ENCODE peak calls at places on chromosomes 7 and 10, in four cellular contexts. U is HS-27A; Z is AG09319; E is activated T-helper 9 cell treated with anti-CD3 and anti-CD28 coated beads, Interleukin-2, amount 50 U/mL, for 16 hours. F is an unnamed sample.

GRCh38 chr7:111841596-111842209 is 279.4 kb upstream of the IMMP2L start:
- DNase-seq in Z (no peak), E (no peak), U (no peak), F (no peak)

GRCh38 chr7:138992052-138992531 is 10.9 kb upstream of the KIAA1549 start:
- DNase-seq in E (no peak), U (no peak), Z (no peak), F (no peak)

GRCh38 chr7:132685301-132685700 is 109.0 kb upstream of the PLXNA4 start:
- DNase-seq in U (no peak), Z (no peak), E (no peak), F (no peak)

GRCh38 chr10:1295756-1296480 is 239.7 kb downstream of the WDR37 start:
- DNase-seq in Z (no peak), U (no peak), E (no peak), F (no peak)

GRCh38 chr10:80416401-80417098 is 8.2 kb downstream of the PRXL2A start:
- DNase-seq in U (no peak), E (no peak), Z (no peak), F (no peak)

GRCh38 chr7:106646256-106646655 is 14.7 kb downstream of the CCDC71L start:
- DNase-seq in Z (no peak), U (no peak), E (no peak), F (no peak)

GRCh38 chr7:105782391-105783063 is 93.9 kb downstream of the ATXN7L1 start:
- DNase-seq in U (peak; percentile 19), E (peak; percentile 20), Z (peak; percentile 46), F (no peak)

GRCh38 chr7:66928388-66928787 is 7.4 kb downstream of the TMEM248 start:
- DNase-seq in Z (no peak), U (no peak), E (no peak), F (no peak)

GRCh38 chr7:36473454-36474282 is 84.0 kb downstream of the ANLN start:
- DNase-seq in U (no peak), Z (no peak), E (no peak), F (no peak)

GRCh38 chr10:103757531-103758293 is 97.7 kb downstream of the SH3PXD2A start:
- DNase-seq in Z (no peak), U (no peak), E (no peak), F (no peak)

GRCh38 chr10:18140149-18140956 is at the start of gene CACNB2:
- DNase-seq in U (no peak), Z (peak; percentile 15), E (no peak), F (no peak)

GRCh38 chr7:78395298-78396120 is 596.9 kb downstream of the PHTF2 start:
- DNase-seq in Z (no peak), E (no peak), U (no peak), F (no peak)

GRCh38 chr10:127024655-127025054 is 119.4 kb downstream of the DOCK1 start:
- DNase-seq in Z (peak; percentile 66), E (no peak), U (no peak), F (no peak)

GRCh38 chr10:13104697-13105096 is 4.7 kb downstream of the OPTN start:
- DNase-seq in Z (no peak), E (no peak), U (no peak), F (no peak)

GRCh38 chr7:40584667-40585433 is 450.0 kb downstream of the SUGCT start:
- DNase-seq in Z (no peak), E (no peak), U (no peak), F (no peak)

GRCh38 chr7:93179173-93179572 is 31.0 kb upstream of the SAMD9L start:
- DNase-seq in Z (no peak), E (no peak), U (no peak), F (no peak)

GRCh38 chr10:109979215-109979614 is 28.6 kb upstream of the ADD3 start:
- DNase-seq in U (no peak), Z (no peak), E (no peak), F (no peak)

GRCh38 chr10:48932831-48933670 is 6.6 kb downstream of the LRRC18 start:
- DNase-seq in Z (no peak), U (no peak), E (no peak), F (no peak)

GRCh38 chr7:45000096-45001032 is at the start of gene CCM2:
- DNase-seq in U (no peak), E (no peak), Z (no peak), F (no peak)

GRCh38 chr10:113232928-113233511 is 283.0 kb downstream of the TCF7L2 start:
- DNase-seq in U (no peak), Z (no peak), E (no peak), F (no peak)

GRCh38 chr7:87342231-87342630 is 3.2 kb upstream of the CROT start:
- DNase-seq in E (no peak), U (no peak), Z (no peak), F (no peak)

GRCh38 chr7:3712841-3713240 is 411.8 kb downstream of the SDK1 start:
- DNase-seq in E (no peak), Z (no peak), U (no peak), F (no peak)

GRCh38 chr10:101050206-101051069 is 11.4 kb upstream of the KAZALD1 start:
- DNase-seq in Z (no peak), U (no peak), E (peak; percentile 69), F (no peak)

GRCh38 chr10:21517134-21517982 is 8.1 kb downstream of the SKIDA1 start:
- DNase-seq in E (no peak), Z (no peak), U (peak; percentile 15), F (peak; percentile 72)

GRCh38 chr7:15123901-15124300 is 221.3 kb upstream of the DGKB start:
- DNase-seq in Z (no peak), U (no peak), E (no peak), F (no peak)

GRCh38 chr10:122852261-122852660 is 6.6 kb upstream of the CUZD1 start:
- DNase-seq in E (no peak), Z (no peak), U (no peak), F (no peak)

GRCh38 chr10:69057261-69057950 is 30.5 kb upstream of the SRGN start:
- DNase-seq in Z (no peak), E (no peak), U (no peak), F (no peak)

GRCh38 chr10:91883549-91884542 is 25.4 kb downstream of the FGFBP3 start:
- DNase-seq in U (no peak), E (no peak), Z (no peak), F (no peak)

GRCh38 chr7:116502201-116503096 is 2.9 kb downstream of the CAV2 start:
- DNase-seq in Z (no peak), E (no peak), U (no peak), F (no peak)